ENCODE peak calls at places on chromosome 5, in five cellular contexts. F, E, V, N and A are unnamed samples.

GRCh38 chr5:141951341-141951781 is 6.6 kb downstream of the PCDH12 start:
- DNase-seq in F (no peak), E (peak; percentile 68), V (no peak), N (peak; percentile 66), A (no peak)

GRCh38 chr5:160033546-160034252 is 24.8 kb downstream of the TTC1 start:
- DNase-seq in F (no peak), E (no peak), V (no peak), N (no peak), A (no peak)

GRCh38 chr5:153515269-153515668 is 24.8 kb downstream of the GRIA1 start:
- DNase-seq in F (peak; percentile 17), E (no peak), V (no peak), N (no peak), A (peak; percentile 67)

GRCh38 chr5:111132731-111133435 is 40.7 kb downstream of the WDR36 start:
- DNase-seq in F (no peak), E (no peak), V (no peak), N (no peak), A (no peak)

GRCh38 chr5:37830348-37830747 is 9.5 kb downstream of the GDNF start:
- DNase-seq in F (no peak), E (no peak), V (no peak), N (no peak), A (no peak)

GRCh38 chr5:176132471-176133288 is 105.5 kb upstream of the SIMC1 start:
- DNase-seq in F (no peak), E (no peak), V (no peak), N (no peak), A (no peak)

GRCh38 chr5:123500476-123500875 is 11.5 kb upstream of the CSNK1G3 start:
- DNase-seq in F (no peak), E (no peak), V (no peak), N (no peak), A (peak; percentile 6)

GRCh38 chr5:38640012-38640395 is 83.6 kb upstream of the LIFR start:
- DNase-seq in F (peak; percentile 42), E (no peak), V (no peak), N (no peak), A (peak; percentile 59)

GRCh38 chr5:127961764-127962148 is 121.8 kb upstream of the SLC12A2 start:
- DNase-seq in F (no peak), E (no peak), V (peak; percentile 44), N (no peak), A (no peak)

GRCh38 chr5:163385824-163386223 is 51.6 kb upstream of the CCNG1 start:
- DNase-seq in F (no peak), E (no peak), V (no peak), N (no peak), A (no peak)

GRCh38 chr5:115831163-115831768 is 10.1 kb downstream of the ATG12 start:
- DNase-seq in F (no peak), E (peak; percentile 75), V (no peak), N (peak; percentile 48), A (peak; percentile 41)

GRCh38 chr5:33563530-33563929 is 122.8 kb downstream of the TARS1 start:
- DNase-seq in F (no peak), E (no peak), V (no peak), N (no peak), A (no peak)

GRCh38 chr5:79800979-79801827 is 111.6 kb downstream of the CMYA5 start:
- DNase-seq in F (peak; percentile 24), E (peak; percentile 38), V (no peak), N (peak; percentile 15), A (peak; percentile 26)

GRCh38 chr5:16864566-16864965 is 71.5 kb downstream of the MYO10 start:
- DNase-seq in F (no peak), E (no peak), V (no peak), N (no peak), A (peak; percentile 66)

GRCh38 chr5:9059920-9060691 is 485.8 kb downstream of the SEMA5A start:
- DNase-seq in F (peak; percentile 96), E (no peak), V (no peak), N (no peak), A (peak; percentile 94)